ENCODE peak calls at places on chromosomes 12 and 14, in six cellular contexts. D is fibroblast of mammary gland, L is GM06990, E is cardiac fibroblast, S is lower leg skin, I is neural progenitor cell. P is an unnamed sample.

GRCh38 chr12:54286042-54286931 is 5.8 kb downstream of the HNRNPA1 start:
- DNase-seq in D (no peak), L (no peak), E (no peak), S (no peak), I (no peak), P (no peak)

GRCh38 chr12:49867580-49868341 is 24.9 kb upstream of the BCDIN3D start:
- DNase-seq in D (no peak), L (no peak), E (peak), S (no peak), I (no peak), P (no peak)

GRCh38 chr12:56510786-56511185 is 10.8 kb upstream of the RBMS2 start:
- DNase-seq in D (no peak), L (no peak), E (no peak), S (no peak), I (no peak), P (no peak)

GRCh38 chr14:106094654-106095189 is 568.3 kb downstream of the TMEM121 start:
- DNase-seq in D (no peak), L (no peak), E (no peak), S (no peak), I (peak), P (no peak)

GRCh38 chr14:101463566-101464171 is 97.6 kb upstream of the DIO3 start:
- DNase-seq in D (no peak), L (no peak), E (no peak), S (no peak), I (no peak), P (no peak)

GRCh38 chr12:57215668-57216013 is 953 bp upstream of the NXPH4 start:
- DNase-seq in D (no peak), L (peak), E (peak), S (no peak), I (no peak), P (no peak)

GRCh38 chr14:23481362-23481970 is 12.0 kb downstream of the NGDN start:
- DNase-seq in D (peak), L (no peak), E (peak), S (no peak), I (peak), P (no peak)

GRCh38 chr12:11631288-11631687 is 18.2 kb upstream of the ETV6 start:
- DNase-seq in D (no peak), L (no peak), E (no peak), S (no peak), I (no peak), P (no peak)

GRCh38 chr12:40325349-40325960 is 100.7 kb downstream of the LRRK2 start:
- DNase-seq in D (peak), L (peak), E (peak), S (no peak), I (peak), P (no peak)

GRCh38 chr12:93857279-93857894 is 180.2 kb downstream of the CRADD start:
- DNase-seq in D (peak), L (no peak), E (peak), S (no peak), I (no peak), P (no peak)

GRCh38 chr14:37889087-37889486 is 293.7 kb downstream of the TTC6 start:
- DNase-seq in D (no peak), L (no peak), E (no peak), S (no peak), I (no peak), P (no peak)

GRCh38 chr14:67815573-67816235 is 686 bp downstream of the ZFYVE26 start:
- DNase-seq in D (peak), L (no peak), E (peak), S (no peak), I (peak), P (no peak)

GRCh38 chr14:60905930-60906329 is 74.9 kb downstream of the TRMT5 start:
- DNase-seq in D (peak), L (no peak), E (no peak), S (no peak), I (no peak), P (no peak)

GRCh38 chr12:53676715-53677611 is 1.1 kb upstream of the ATP5MC2 start:
- DNase-seq in D (peak), L (peak), E (peak), S (peak), I (peak), P (no peak)

GRCh38 chr12:70002097-70002911 is 177.3 kb downstream of the MYRFL start:
- DNase-seq in D (no peak), L (no peak), E (peak), S (no peak), I (no peak), P (no peak)

GRCh38 chr12:57759360-57759980 is 4.6 kb downstream of the MARCHF9 start:
- DNase-seq in D (no peak), L (no peak), E (peak), S (no peak), I (no peak), P (no peak)

GRCh38 chr12:14884458-14884878 is 1.2 kb downstream of the MGP start:
- DNase-seq in D (peak), L (peak), E (peak), S (peak), I (no peak), P (peak)

GRCh38 chr14:53355581-53356112 is 202.5 kb upstream of the DDHD1 start:
- DNase-seq in D (peak), L (no peak), E (peak), S (no peak), I (peak), P (no peak)

GRCh38 chr12:101642115-101643067 is 47.6 kb downstream of the MYBPC1 start:
- DNase-seq in D (no peak), L (no peak), E (no peak), S (no peak), I (peak), P (no peak)

GRCh38 chr14:33899723-33900341 is 51.0 kb downstream of the EGLN3 start:
- DNase-seq in D (no peak), L (no peak), E (no peak), S (no peak), I (no peak), P (no peak)

GRCh38 chr12:42744539-42745156 is 155.1 kb upstream of the PRICKLE1 start:
- DNase-seq in D (peak), L (no peak), E (peak), S (peak), I (no peak), P (no peak)

GRCh38 chr14:85175556-85175955 is 354.4 kb upstream of the FLRT2 start:
- DNase-seq in D (peak), L (no peak), E (peak), S (no peak), I (no peak), P (no peak)

GRCh38 chr12:104456417-104456949 is at the start of gene CHST11:
- DNase-seq in D (peak), L (peak), E (peak), S (peak), I (peak), P (no peak)

GRCh38 chr14:65382586-65382985 is 29.9 kb upstream of the FUT8 start:
- DNase-seq in D (no peak), L (no peak), E (no peak), S (no peak), I (no peak), P (no peak)

GRCh38 chr14:38225946-38226345 is 18.2 kb downstream of the SSTR1 start:
- DNase-seq in D (no peak), L (no peak), E (no peak), S (no peak), I (no peak), P (no peak)

GRCh38 chr14:37142835-37143499 is 29.4 kb downstream of the SLC25A21 start:
- DNase-seq in D (peak), L (no peak), E (no peak), S (no peak), I (peak), P (no peak)

GRCh38 chr14:34628681-34629135 is 1.2 kb downstream of the SNX6 start:
- DNase-seq in D (no peak), L (no peak), E (peak), S (no peak), I (peak), P (no peak)

GRCh38 chr12:113504917-113505316 is 33.2 kb upstream of the LHX5 start:
- DNase-seq in D (no peak), L (no peak), E (no peak), S (no peak), I (no peak), P (no peak)

GRCh38 chr14:28294834-28295440 is 471.6 kb upstream of the FOXG1 start:
- DNase-seq in D (peak), L (no peak), E (peak), S (no peak), I (peak), P (no peak)
- TF ChIP-seq CTCF in D (peak), L (peak), E (peak), S (no peak), I (peak), P (no peak)

GRCh38 chr14:89616425-89617141 is 199.6 kb upstream of the FOXN3 start:
- DNase-seq in D (peak), L (peak), E (peak), S (no peak), I (no peak), P (peak)
- H3K4me3 ChIP-seq in D (no peak), L (no peak), E (no peak), S (no peak), I (peak), P (no peak)

GRCh38 chr14:22420598-22421186 is 168.3 kb downstream of the DAD1 start:
- DNase-seq in D (peak), L (no peak), E (peak), S (no peak), I (no peak), P (no peak)
- TF ChIP-seq CTCF in D (no peak), L (no peak), E (no peak), S (no peak), I (no peak), P (no peak)

GRCh38 chr14:92039720-92040430 is at the start of gene TRIP11:
- DNase-seq in D (peak), L (peak), E (peak), S (peak), I (peak), P (peak)

GRCh38 chr14:92035890-92036289 is 4.0 kb downstream of the TRIP11 start:
- DNase-seq in D (no peak), L (no peak), E (no peak), S (no peak), I (no peak), P (no peak)

GRCh38 chr14:92039073-92039719 is 663 bp downstream of the TRIP11 start:
- DNase-seq in D (peak), L (no peak), E (peak), S (peak), I (peak), P (no peak)

GRCh38 chr14:92040431-92041040 is 677 bp upstream of the TRIP11 start:
- DNase-seq in D (peak), L (no peak), E (peak), S (no peak), I (no peak), P (peak)

GRCh38 chr14:92037989-92038388 is 1.9 kb downstream of the TRIP11 start:
- DNase-seq in D (no peak), L (no peak), E (peak), S (no peak), I (no peak), P (no peak)
- H3K4me3 ChIP-seq in D (peak), L (peak), E (peak), S (no peak), I (peak), P (peak)

P was measured in GM12864.